ENCODE peak calls at places on chromosome 22, in nine cellular contexts. Q is lower leg skin, D is upper lobe of right lung, J is fibroblast of pulmonary artery, P is Peyer's patch, S is epithelial cell of proximal tubule, L is endodermal cell, F is PC-9, X is BE2C. U is an unnamed sample.

GRCh38 chr22:22789233-22789921 is 98.2 kb upstream of the IGLL5 start:
- DNase-seq in Q (no peak), D (no peak), J (no peak), P (no peak), S (no peak), L (no peak), F (no peak), X (no peak), U (no peak)

GRCh38 chr22:36257308-36257707 is 4.4 kb downstream of the APOL1 start:
- DNase-seq in Q (no peak), D (no peak), J (no peak), P (no peak), S (no peak), L (no peak), F (no peak), X (no peak), U (no peak)

GRCh38 chr22:44037519-44038370 is 13.6 kb downstream of the PARVB start:
- DNase-seq in Q (no peak), D (no peak), J (peak; percentile 87), P (no peak), S (peak; percentile 67), L (no peak), F (peak; percentile 55), X (no peak), U (peak; percentile 91)

GRCh38 chr22:23893446-23893956 is 682 bp upstream of the MIF start:
- DNase-seq in Q (no peak), D (no peak), J (no peak), P (no peak), S (no peak), L (no peak), F (no peak), X (no peak), U (no peak)

GRCh38 chr22:34301569-34301968 is 381.3 kb upstream of the LARGE1 start:
- DNase-seq in Q (no peak), D (no peak), J (no peak), P (no peak), S (no peak), L (no peak), F (no peak), X (no peak), U (no peak)

GRCh38 chr22:23113067-23113846 is 28.5 kb downstream of the RSPH14 start:
- DNase-seq in Q (no peak), D (no peak), J (peak; percentile 52), P (no peak), S (no peak), L (no peak), F (no peak), X (peak; percentile 95), U (peak; percentile 67)

GRCh38 chr22:28310299-28310698 is 369.3 kb downstream of the TTC28 start:
- DNase-seq in Q (no peak), D (no peak), J (no peak), P (no peak), S (no peak), L (no peak), F (no peak), X (no peak), U (no peak)

GRCh38 chr22:47176573-47177333 is 414.3 kb downstream of the TBC1D22A start:
- DNase-seq in Q (peak; percentile 81), D (peak; percentile 60), J (no peak), P (no peak), S (no peak), L (peak; percentile 38), F (no peak), X (peak; percentile 7), U (no peak)

GRCh38 chr22:42990131-42990838 is 24.7 kb downstream of the PACSIN2 start:
- DNase-seq in Q (no peak), D (no peak), J (peak; percentile 90), P (no peak), S (peak; percentile 62), L (peak; percentile 71), F (peak; percentile 62), X (no peak), U (peak; percentile 87)

GRCh38 chr22:30338802-30339201 is 12.1 kb upstream of the TBC1D10A start:
- DNase-seq in Q (no peak), D (no peak), J (no peak), P (no peak), S (no peak), L (no peak), F (no peak), X (no peak), U (no peak)

GRCh38 chr22:43066844-43067385 is 22.3 kb downstream of the TTLL1 start:
- DNase-seq in Q (no peak), D (no peak), J (peak; percentile 29), P (no peak), S (no peak), L (no peak), F (peak; percentile 41), X (no peak), U (peak; percentile 71)

GRCh38 chr22:37157516-37158289 is 8.0 kb upstream of the IL2RB start:
- DNase-seq in Q (no peak), D (no peak), J (no peak), P (no peak), S (no peak), L (no peak), F (no peak), X (no peak), U (no peak)

GRCh38 chr22:19213496-19214473 is 35.2 kb upstream of the SLC25A1 start:
- DNase-seq in Q (no peak), D (no peak), J (peak; percentile 37), P (no peak), S (no peak), L (peak; percentile 52), F (no peak), X (no peak), U (peak; percentile 49)

GRCh38 chr22:35430897-35431322 is 31.0 kb downstream of the MCM5 start:
- DNase-seq in Q (peak; percentile 97), D (peak; percentile 92), J (peak; percentile 95), P (peak; percentile 91), S (peak; percentile 62), L (peak; percentile 96), F (peak; percentile 93), X (peak; percentile 92), U (peak; percentile 89)

GRCh38 chr22:45964926-45965564 is 11.9 kb downstream of the WNT7B start:
- DNase-seq in Q (no peak), D (no peak), J (no peak), P (no peak), S (no peak), L (no peak), F (no peak), X (no peak), U (no peak)

GRCh38 chr22:45968003-45968650 is 8.8 kb downstream of the WNT7B start:
- DNase-seq in Q (no peak), D (no peak), J (no peak), P (no peak), S (no peak), L (no peak), F (no peak), X (no peak), U (peak; percentile 55)

GRCh38 chr22:45965565-45965962 is 11.4 kb downstream of the WNT7B start:
- DNase-seq in Q (no peak), D (no peak), J (no peak), P (no peak), S (no peak), L (no peak), F (no peak), X (no peak), U (no peak)

GRCh38 chr22:45966320-45966891 is 10.6 kb downstream of the WNT7B start:
- DNase-seq in Q (no peak), D (no peak), J (no peak), P (no peak), S (no peak), L (no peak), F (no peak), X (peak; percentile 57), U (no peak)

DNA sequence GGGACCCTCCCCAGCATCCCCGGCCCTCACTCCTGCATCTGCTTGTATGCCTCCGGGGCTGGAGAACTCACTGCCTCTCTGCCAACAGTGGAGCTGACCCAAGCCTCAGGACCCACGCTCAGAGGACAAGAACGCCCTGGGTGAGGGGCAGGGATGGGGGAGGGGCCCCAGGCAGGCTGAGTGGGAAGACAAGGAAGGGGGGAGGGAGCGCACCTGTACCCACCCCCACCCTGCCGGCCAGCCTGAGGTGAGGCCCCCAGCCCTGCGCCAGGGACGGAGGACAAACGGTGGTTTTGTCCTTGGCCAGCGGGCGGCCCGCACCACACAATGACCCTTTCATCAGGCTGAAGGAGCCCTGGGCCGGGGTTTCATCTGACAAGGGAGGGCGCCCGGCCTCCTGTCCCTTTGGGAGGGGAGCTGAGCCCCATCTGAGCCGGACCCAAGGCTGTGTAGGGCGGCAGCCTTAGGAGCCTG is 10.0 kb downstream of the WNT7B start:
- DNase-seq in Q (no peak), D (no peak), J (no peak), P (no peak), S (no peak), L (peak; percentile 60), F (no peak), X (no peak), U (no peak)
- H3K4me3 ChIP-seq in Q (no peak overlapping the region), D (no peak overlapping the region), J (no peak overlapping the region), P (no peak overlapping the region), S (no peak overlapping the region), L (no peak overlapping the region), F (no peak overlapping the region), X (no peak overlapping the region), U (no peak overlapping the region)

GRCh38 chr22:17540481-17540880 is 22.8 kb upstream of the SLC25A18 start:
- DNase-seq in Q (peak; percentile 54), D (no peak), J (no peak), P (no peak), S (no peak), L (peak; percentile 78), F (no peak), X (no peak), U (no peak)
- TF ChIP-seq CTCF in Q (no peak), D (peak; percentile 9), J (no peak), P (no peak), S (no peak), L (peak; percentile 72), F (no peak), X (no peak), U (no peak)

GRCh38 chr22:39489094-39490068 is 12.7 kb upstream of the MIEF1 start:
- DNase-seq in Q (no peak), D (peak; percentile 58), J (no peak), P (no peak), S (no peak), L (no peak), F (no peak), X (no peak), U (no peak)
- H3K4me3 ChIP-seq in Q (no peak overlapping the region), D (no peak overlapping the region), J (no peak overlapping the region), P (no peak overlapping the region), S (no peak overlapping the region), L (no peak overlapping the region), F (no peak overlapping the region), X (no peak overlapping the region), U (no peak overlapping the region)

DNA sequence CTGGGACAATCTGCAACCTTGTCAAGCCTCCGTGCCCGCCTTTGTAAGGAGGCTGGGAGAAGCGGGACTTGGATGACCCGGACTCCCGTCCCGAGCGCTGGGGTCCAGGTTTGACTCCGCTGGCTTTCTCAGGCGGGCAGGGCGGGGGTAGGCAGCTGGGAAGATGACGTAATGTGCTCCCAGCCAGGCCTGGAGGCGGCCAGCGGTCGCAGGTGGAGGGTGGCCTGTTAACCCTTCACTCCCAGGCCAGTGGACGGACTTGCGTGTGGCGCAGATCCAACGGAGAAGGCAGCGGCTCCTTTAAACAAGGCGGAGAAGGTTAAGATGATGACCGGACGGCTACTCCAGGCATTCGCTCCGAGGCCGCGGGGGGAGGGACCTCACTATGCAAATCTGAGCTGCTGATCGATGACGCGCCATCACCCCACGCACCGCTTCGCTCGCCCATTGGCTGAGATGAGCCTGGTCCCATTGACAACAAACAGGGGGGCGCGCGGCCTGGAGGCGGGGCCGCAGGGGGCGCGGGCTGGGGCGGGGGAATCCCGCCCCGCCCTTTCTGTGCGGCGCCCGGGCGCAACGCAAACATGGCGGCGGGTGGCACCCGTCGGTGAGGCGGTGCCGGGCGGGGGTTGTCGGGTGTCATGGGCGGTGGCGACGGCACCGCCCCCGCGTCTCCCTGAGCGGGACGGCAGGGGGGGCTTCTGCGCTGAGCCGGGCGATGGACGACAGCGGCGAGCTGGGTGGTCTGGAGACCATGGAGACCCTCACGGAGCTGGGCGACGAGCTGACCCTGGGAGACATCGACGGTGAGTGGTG is at the start of gene SREBF2:
- DNase-seq in Q (peak; percentile 100), D (peak; percentile 100), J (peak; percentile 100), P (peak; percentile 100), S (peak; percentile 96), L (peak; percentile 100), F (peak; percentile 100), X (peak; percentile 100), U (peak; percentile 100)
- TF ChIP-seq CTCF in Q (no peak), D (peak; percentile 5), J (no peak), P (peak; percentile 6), S (no peak), L (no peak), F (peak; percentile 28), X (no peak), U (no peak)